ENCODE peak calls at places on chromosomes 16 and 17, in six cellular contexts. One of them, this sample, is unnamed.
A peak's percentile ranks its signal among the peaks of the same experiment; 100 is the strongest.

GRCh38 chr16:49856741-49857330 is 924 bp upstream of the ZNF423 start:
- DNase-seq in H1: no peak
- DNase-seq in K562: peak; percentile 68
- DNase-seq in GM12878: no peak
- DNase-seq in HepG2: peak; percentile 50
- DNase-seq in GM12892: no peak
- DNase-seq in this sample: no peak

GRCh38 chr17:67374329-67375053 is 2.6 kb upstream of the PITPNC1 start:
- DNase-seq in H1: no peak
- DNase-seq in K562: peak; percentile 75
- DNase-seq in GM12878: no peak
- DNase-seq in HepG2: peak; percentile 81
- DNase-seq in GM12892: peak; percentile 45
- DNase-seq in this sample: peak; percentile 50

GRCh38 chr17:52357855-52358254 is 199.3 kb upstream of the CA10 start:
- DNase-seq in H1: no peak
- DNase-seq in K562: no peak
- DNase-seq in GM12878: no peak
- DNase-seq in HepG2: no peak
- DNase-seq in GM12892: no peak
- DNase-seq in this sample: no peak

GRCh38 chr16:75420987-75421819 is 12.1 kb downstream of the CFDP1 start:
- DNase-seq in H1: peak; percentile 53
- DNase-seq in K562: peak; percentile 49
- DNase-seq in GM12878: no peak
- DNase-seq in HepG2: peak; percentile 73
- DNase-seq in GM12892: no peak
- DNase-seq in this sample: no peak

GRCh38 chr16:25064967-25065366 is 46.6 kb upstream of the LCMT1 start:
- DNase-seq in H1: no peak
- DNase-seq in K562: no peak
- DNase-seq in GM12878: no peak
- DNase-seq in HepG2: peak; percentile 65
- DNase-seq in GM12892: no peak
- DNase-seq in this sample: no peak

GRCh38 chr16:7561908-7562405 is 229.3 kb downstream of the RBFOX1 start:
- DNase-seq in H1: no peak
- DNase-seq in K562: no peak
- DNase-seq in GM12878: no peak
- DNase-seq in HepG2: no peak
- DNase-seq in GM12892: no peak
- DNase-seq in this sample: no peak

GRCh38 chr17:43467981-43468541 is 15.7 kb upstream of the DHX8 start:
- DNase-seq in H1: no peak
- DNase-seq in K562: no peak
- DNase-seq in GM12878: no peak
- DNase-seq in HepG2: no peak
- DNase-seq in GM12892: no peak
- DNase-seq in this sample: no peak

GRCh38 chr16:17529982-17530760 is 59.4 kb upstream of the XYLT1 start:
- DNase-seq in H1: no peak
- DNase-seq in K562: no peak
- DNase-seq in GM12878: peak; percentile 51
- DNase-seq in HepG2: no peak
- DNase-seq in GM12892: peak; percentile 23
- DNase-seq in this sample: peak; percentile 38

GRCh38 chr17:16001498-16001897 is 1.9 kb downstream of the TTC19 start:
- DNase-seq in H1: no peak
- DNase-seq in K562: no peak
- DNase-seq in GM12878: no peak
- DNase-seq in HepG2: no peak
- DNase-seq in GM12892: no peak
- DNase-seq in this sample: no peak

GRCh38 chr17:81935709-81936084 is 1.4 kb downstream of the PYCR1 start:
- DNase-seq in H1: no peak
- DNase-seq in K562: no peak
- DNase-seq in GM12878: no peak
- DNase-seq in HepG2: no peak
- DNase-seq in GM12892: no peak
- DNase-seq in this sample: no peak

GRCh38 chr17:63843387-63844292 is 1.2 kb upstream of the SMARCD2 start:
- DNase-seq in H1: no peak
- DNase-seq in K562: no peak
- DNase-seq in GM12878: peak; percentile 53
- DNase-seq in HepG2: no peak
- DNase-seq in GM12892: peak; percentile 44
- DNase-seq in this sample: no peak

GRCh38 chr16:2977440-2977839 is 2.8 kb downstream of the PKMYT1 start:
- DNase-seq in H1: no peak
- DNase-seq in K562: no peak
- DNase-seq in GM12878: no peak
- DNase-seq in HepG2: no peak
- DNase-seq in GM12892: no peak
- DNase-seq in this sample: no peak

GRCh38 chr16:83215417-83216001 is 588.7 kb downstream of the CDH13 start:
- DNase-seq in H1: peak; percentile 47
- DNase-seq in K562: peak; percentile 70
- DNase-seq in GM12878: no peak
- DNase-seq in HepG2: peak; percentile 21
- DNase-seq in GM12892: peak; percentile 29
- DNase-seq in this sample: peak; percentile 36

GRCh38 chr16:65745-66144 is 6.7 kb downstream of the RHBDF1 start:
- DNase-seq in H1: no peak
- DNase-seq in K562: peak; percentile 89
- DNase-seq in GM12878: no peak
- DNase-seq in HepG2: peak; percentile 56
- DNase-seq in GM12892: peak; percentile 94
- DNase-seq in this sample: peak; percentile 92

GRCh38 chr16:54126907-54127306 is 159.7 kb downstream of the IRX3 start:
- DNase-seq in H1: no peak
- DNase-seq in K562: no peak
- DNase-seq in GM12878: no peak
- DNase-seq in HepG2: no peak
- DNase-seq in GM12892: no peak
- DNase-seq in this sample: no peak

GRCh38 chr17:15649861-15650391 is 30.4 kb upstream of the FBXW10B start:
- DNase-seq in H1: no peak
- DNase-seq in K562: no peak
- DNase-seq in GM12878: no peak
- DNase-seq in HepG2: no peak
- DNase-seq in GM12892: no peak
- DNase-seq in this sample: no peak

GRCh38 chr17:48994548-48995331 is 2.4 kb upstream of the IGF2BP1 start:
- DNase-seq in H1: no peak
- DNase-seq in K562: no peak
- DNase-seq in GM12878: no peak
- DNase-seq in HepG2: no peak
- DNase-seq in GM12892: no peak
- DNase-seq in this sample: no peak

GRCh38 chr16:67336646-67337045 is 10.0 kb downstream of the LRRC36 start:
- DNase-seq in H1: no peak
- DNase-seq in K562: no peak
- DNase-seq in GM12878: no peak
- DNase-seq in HepG2: no peak
- DNase-seq in GM12892: no peak
- DNase-seq in this sample: no peak

GRCh38 chr17:31581022-31581483 is 189.6 kb downstream of the RAB11FIP4 start:
- DNase-seq in H1: no peak
- DNase-seq in K562: no peak
- DNase-seq in GM12878: no peak
- DNase-seq in HepG2: no peak
- DNase-seq in GM12892: no peak
- DNase-seq in this sample: no peak

GRCh38 chr16:50925758-50926357 is 184.0 kb downstream of the CYLD start:
- DNase-seq in H1: no peak
- DNase-seq in K562: no peak
- DNase-seq in GM12878: no peak
- DNase-seq in HepG2: no peak
- DNase-seq in GM12892: no peak
- DNase-seq in this sample: no peak

GRCh38 chr17:38617967-38618760 is 12.4 kb upstream of the SRCIN1 start:
- DNase-seq in H1: no peak
- DNase-seq in K562: no peak
- DNase-seq in GM12878: no peak
- DNase-seq in HepG2: peak; percentile 64
- DNase-seq in GM12892: peak; percentile 12
- DNase-seq in this sample: peak; percentile 1

GRCh38 chr17:82662711-82663261 is 14.5 kb upstream of the WDR45B start:
- DNase-seq in H1: no peak
- DNase-seq in K562: no peak
- DNase-seq in GM12878: no peak
- DNase-seq in HepG2: no peak
- DNase-seq in GM12892: no peak
- DNase-seq in this sample: no peak

GRCh38 chr17:50920041-50920410 is 53.9 kb upstream of the TOB1 start:
- DNase-seq in H1: no peak
- DNase-seq in K562: no peak
- DNase-seq in GM12878: no peak
- DNase-seq in HepG2: no peak
- DNase-seq in GM12892: no peak
- DNase-seq in this sample: no peak

GRCh38 chr17:61768405-61768804 is 94.9 kb downstream of the BRIP1 start:
- DNase-seq in H1: no peak
- DNase-seq in K562: no peak
- DNase-seq in GM12878: no peak
- DNase-seq in HepG2: no peak
- DNase-seq in GM12892: no peak
- DNase-seq in this sample: no peak

DNA sequence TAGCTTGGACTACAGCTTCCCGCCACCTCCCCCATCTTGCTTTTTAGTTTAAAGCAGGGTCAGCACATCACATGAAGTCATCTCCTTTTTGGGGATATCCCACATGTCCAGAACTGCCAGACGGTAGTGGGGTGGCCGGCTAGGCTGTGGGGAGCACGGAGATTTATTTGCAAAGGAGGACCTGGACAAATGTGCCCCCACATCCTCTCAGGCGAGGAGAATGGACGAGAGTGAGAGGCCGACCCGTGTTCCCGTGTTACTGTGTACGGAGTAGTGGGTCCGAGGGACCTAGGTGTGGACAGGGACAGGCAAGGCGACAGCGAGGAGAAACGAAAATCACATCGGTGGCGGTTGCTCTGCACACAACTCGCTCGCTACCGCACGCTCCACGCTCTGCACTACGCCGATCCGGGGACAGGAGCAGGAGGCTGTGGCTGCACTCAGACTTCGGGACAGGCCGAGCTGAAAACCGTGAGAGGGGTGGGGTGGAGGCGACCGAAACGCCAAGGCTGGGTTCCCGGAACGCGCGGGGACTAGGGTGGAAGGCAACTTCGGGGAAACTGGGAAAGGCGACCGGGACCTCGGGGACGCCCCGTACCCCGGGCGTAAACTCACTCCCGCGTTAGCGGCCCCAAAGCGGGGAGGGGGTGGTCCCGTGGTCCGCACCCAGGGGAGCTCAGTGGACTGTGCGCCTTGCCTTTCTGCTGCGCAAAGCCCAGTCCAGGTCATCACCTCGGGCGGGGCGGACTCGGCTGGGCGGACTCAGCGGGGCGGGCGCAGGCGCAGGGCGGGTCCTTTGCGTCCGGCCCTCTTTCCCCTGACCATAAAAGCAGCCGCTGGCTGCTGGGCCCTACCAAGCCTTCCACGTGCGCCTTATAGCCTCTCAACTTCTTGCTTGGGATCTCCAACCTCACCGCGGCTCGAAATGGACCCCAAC is at the start of gene MT1A:
- DNase-seq in H1: no peak
- DNase-seq in K562: peak; percentile 54
- DNase-seq in GM12878: no peak
- DNase-seq in HepG2: peak; percentile 29
- DNase-seq in GM12892: no peak
- DNase-seq in this sample: no peak
- TF ChIP-seq POLR2A in H1: no peak
- TF ChIP-seq POLR2A in K562: no peak
- TF ChIP-seq POLR2A in GM12878: no peak
- TF ChIP-seq POLR2A in HepG2: no peak
- TF ChIP-seq POLR2A in GM12892: no peak
- TF ChIP-seq POLR2A in this sample: no peak

DNA sequence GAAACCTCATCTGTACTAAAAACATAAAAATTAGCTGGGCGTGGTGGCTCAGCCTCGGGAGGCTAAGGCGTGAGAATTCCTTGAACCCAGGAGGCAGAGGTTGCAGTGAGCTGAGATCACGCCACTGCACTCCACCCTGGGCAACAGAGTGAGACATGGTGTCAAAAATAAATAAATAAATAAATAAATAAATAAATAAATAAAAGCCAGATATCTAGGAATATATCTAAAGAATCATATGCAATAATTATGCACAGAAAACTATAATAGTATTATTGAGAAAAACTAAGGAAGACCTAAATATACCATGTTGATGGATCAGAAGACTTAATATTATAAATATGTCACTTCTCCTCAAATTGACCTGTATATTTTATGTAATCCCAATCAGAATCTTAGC is 37.0 kb downstream of the TMC7 start:
- DNase-seq in H1: no peak
- DNase-seq in K562: no peak
- DNase-seq in GM12878: no peak
- DNase-seq in HepG2: no peak
- DNase-seq in GM12892: no peak
- DNase-seq in this sample: no peak
- TF ChIP-seq TAF1 in H1: no peak
- TF ChIP-seq TAF1 in K562: no peak
- TF ChIP-seq TAF1 in GM12878: no peak
- TF ChIP-seq TAF1 in HepG2: no peak
- TF ChIP-seq TAF1 in GM12892: no peak
- TF ChIP-seq TAF1 in this sample: no peak

GRCh38 chr17:79777166-79777843 is 643 bp upstream of the CBX2 start:
- DNase-seq in H1: no peak
- DNase-seq in K562: peak; percentile 88
- DNase-seq in GM12878: no peak
- DNase-seq in HepG2: peak; percentile 46
- DNase-seq in GM12892: no peak
- DNase-seq in this sample: peak; percentile 48

GRCh38 chr17:79777844-79778503 is at the start of gene CBX2:
- DNase-seq in H1: no peak
- DNase-seq in K562: peak; percentile 98
- DNase-seq in GM12878: no peak
- DNase-seq in HepG2: peak; percentile 43
- DNase-seq in GM12892: peak; percentile 93
- DNase-seq in this sample: peak; percentile 94

GRCh38 chr17:79775635-79776034 is 2.3 kb upstream of the CBX2 start:
- DNase-seq in H1: no peak
- DNase-seq in K562: no peak
- DNase-seq in GM12878: no peak
- DNase-seq in HepG2: no peak
- DNase-seq in GM12892: no peak
- DNase-seq in this sample: no peak

GRCh38 chr17:79774561-79774975 is 3.4 kb upstream of the CBX2 start:
- DNase-seq in H1: no peak
- DNase-seq in K562: no peak
- DNase-seq in GM12878: no peak
- DNase-seq in HepG2: peak; percentile 47
- DNase-seq in GM12892: no peak
- DNase-seq in this sample: no peak

GRCh38 chr17:79776378-79777165 is 1.4 kb upstream of the CBX2 start:
- DNase-seq in H1: no peak
- DNase-seq in K562: no peak
- DNase-seq in GM12878: no peak
- DNase-seq in HepG2: peak; percentile 44
- DNase-seq in GM12892: no peak
- DNase-seq in this sample: no peak
- TF ChIP-seq POLR2AphosphoS5 in H1: no peak
- TF ChIP-seq POLR2AphosphoS5 in K562: no peak
- TF ChIP-seq POLR2AphosphoS5 in GM12878: no peak
- TF ChIP-seq POLR2AphosphoS5 in HepG2: no peak
- TF ChIP-seq POLR2AphosphoS5 in GM12892: no peak
- TF ChIP-seq POLR2AphosphoS5 in this sample: no peak

GRCh38 chr17:17416400-17417360 is 60.1 kb upstream of the MED9 start:
- DNase-seq in H1: no peak
- DNase-seq in K562: peak; percentile 12
- DNase-seq in GM12878: no peak
- DNase-seq in HepG2: peak; percentile 92
- DNase-seq in GM12892: no peak
- DNase-seq in this sample: no peak
- TF ChIP-seq POLR2A in H1: no peak
- TF ChIP-seq POLR2A in K562: no peak
- TF ChIP-seq POLR2A in GM12878: no peak
- TF ChIP-seq POLR2A in HepG2: peak; percentile 41
- TF ChIP-seq POLR2A in GM12892: no peak
- TF ChIP-seq POLR2A in this sample: no peak

This sample was measured in GM12891.